ENCODE peak calls at places on chromosomes 6 and 20, in ten cellular contexts. W is heart left ventricle; Z is lower leg skin; A is cardiac muscle cell; J is ovary; F is GM20000; P is neural crest cell; D is HFFc6; L is heart right ventricle; I is activated CD8-positive, alpha-beta T cell treated with anti-CD3 and anti-CD28 coated beads for 36 hours. U is an unnamed sample.
A peak's percentile ranks its signal among the peaks of the same experiment; 100 is the strongest.

GRCh38 chr6:154606457-154606856 is 96.0 kb upstream of the CNKSR3 start:
- DNase-seq in J (no peak), A (no peak), L (no peak), P (no peak), F (peak; percentile 82), D (no peak), Z (no peak), I (peak; percentile 99), W (no peak), U (peak; percentile 81)

GRCh38 chr6:19818805-19819204 is 18.4 kb upstream of the ID4 start:
- DNase-seq in A (no peak), D (no peak), I (no peak), P (no peak), L (no peak), F (no peak), J (no peak), W (no peak), Z (no peak), U (no peak)

GRCh38 chr20:47740225-47741184 is 44.8 kb downstream of the SULF2 start:
- DNase-seq in L (peak; percentile 29), W (no peak), F (no peak), I (no peak), A (no peak), Z (peak; percentile 61), D (no peak), P (no peak), J (no peak), U (no peak)

GRCh38 chr6:18538315-18538714 is 151.2 kb downstream of the RNF144B start:
- DNase-seq in L (no peak), I (no peak), W (no peak), F (no peak), Z (no peak), J (no peak), D (no peak), A (no peak), P (no peak), U (no peak)

GRCh38 chr6:116572162-116572561 is 858 bp downstream of the RWDD1 start:
- DNase-seq in L (no peak), D (peak; percentile 13), Z (no peak), A (peak; percentile 63), W (no peak), P (no peak), F (peak; percentile 41), J (no peak), I (peak; percentile 26), U (peak; percentile 31)

GRCh38 chr6:33584700-33585402 is 4.8 kb upstream of the BAK1 start:
- DNase-seq in W (no peak), F (no peak), P (no peak), D (no peak), J (no peak), I (no peak), L (no peak), Z (no peak), A (no peak), U (no peak)

GRCh38 chr6:145428656-145429173 is 306.6 kb downstream of the EPM2A start:
- DNase-seq in P (no peak), F (no peak), I (no peak), D (no peak), J (no peak), A (peak; percentile 59), L (no peak), Z (no peak), W (no peak), U (no peak)

GRCh38 chr6:42795651-42796050 is 13.8 kb downstream of the BICRAL start:
- DNase-seq in I (no peak), A (no peak), L (no peak), W (no peak), P (no peak), Z (no peak), F (no peak), J (no peak), D (no peak), U (no peak)

GRCh38 chr20:13402171-13402760 is 181.2 kb downstream of the ISM1 start:
- DNase-seq in L (no peak), W (no peak), A (no peak), J (no peak), Z (no peak), F (no peak), D (no peak), P (no peak), I (no peak), U (no peak)

GRCh38 chr6:120604510-120604909 is 729.8 kb downstream of the TBC1D32 start:
- DNase-seq in A (peak; percentile 3), W (no peak), P (no peak), D (no peak), L (no peak), J (no peak), I (no peak), F (no peak), Z (no peak), U (no peak)

GRCh38 chr6:120608826-120609225 is 725.5 kb downstream of the TBC1D32 start:
- DNase-seq in D (no peak), I (no peak), Z (no peak), L (no peak), J (no peak), W (no peak), F (no peak), A (no peak), P (no peak), U (no peak)

GRCh38 chr6:120606743-120607142 is 727.5 kb downstream of the TBC1D32 start:
- DNase-seq in D (no peak), I (no peak), Z (no peak), W (no peak), L (no peak), J (no peak), A (no peak), F (no peak), P (no peak), U (no peak)
- TF ChIP-seq CTCF in D (no peak), I (no peak), Z (no peak), W (no peak), L (no peak), J (no peak), A (no peak), F (no peak), P (no peak), U (no peak)

GRCh38 chr20:62805365-62805710 is 703 bp downstream of the OGFR start:
- DNase-seq in A (peak; percentile 57), D (no peak), P (no peak), W (no peak), J (no peak), Z (no peak), L (no peak), I (peak; percentile 45), F (peak; percentile 75), U (no peak)
- TF ChIP-seq CTCF in A (no peak), D (no peak), P (no peak), W (no peak), J (no peak), Z (no peak), L (no peak), I (no peak), F (no peak), U (no peak)

GRCh38 chr6:28809947-28810654 is 113.7 kb downstream of the TRIM27 start:
- DNase-seq in W (no peak), F (no peak), Z (no peak), P (no peak), A (peak; percentile 59), L (no peak), D (no peak), I (no peak), J (no peak), U (no peak)
- TF ChIP-seq CTCF in W (no peak), F (no peak), Z (no peak), P (no peak), A (peak; percentile 13), L (no peak), D (no peak), I (no peak), J (no peak), U (no peak)

GRCh38 chr20:24993337-24994185 is 1.0 kb upstream of the APMAP start:
- DNase-seq in L (no peak), J (no peak), D (peak; percentile 56), P (no peak), F (no peak), I (no peak), A (no peak), W (no peak), Z (no peak), U (no peak)
- TF ChIP-seq CTCF in L (peak; percentile 51), J (peak; percentile 47), D (peak; percentile 65), P (no peak), F (no peak), I (no peak), A (peak; percentile 40), W (peak; percentile 51), Z (no peak), U (no peak)

GRCh38 chr6:79647756-79648155 is 16.6 kb downstream of the SH3BGRL2 start:
- DNase-seq in L (no peak), A (no peak), W (no peak), D (no peak), J (no peak), F (no peak), P (no peak), Z (no peak), I (no peak), U (no peak)

GRCh38 chr6:79650943-79651342 is 19.8 kb downstream of the SH3BGRL2 start:
- DNase-seq in F (no peak), Z (no peak), P (no peak), L (no peak), D (no peak), W (no peak), J (no peak), A (no peak), I (no peak), U (no peak)

GRCh38 chr6:79648315-79648714 is 17.2 kb downstream of the SH3BGRL2 start:
- DNase-seq in Z (no peak), P (no peak), A (no peak), F (no peak), D (no peak), W (no peak), I (no peak), L (no peak), J (no peak), U (no peak)

GRCh38 chr6:79649016-79649415 is 17.9 kb downstream of the SH3BGRL2 start:
- DNase-seq in F (no peak), L (no peak), I (no peak), J (no peak), D (no peak), Z (no peak), W (no peak), A (no peak), P (no peak), U (no peak)

DNA sequence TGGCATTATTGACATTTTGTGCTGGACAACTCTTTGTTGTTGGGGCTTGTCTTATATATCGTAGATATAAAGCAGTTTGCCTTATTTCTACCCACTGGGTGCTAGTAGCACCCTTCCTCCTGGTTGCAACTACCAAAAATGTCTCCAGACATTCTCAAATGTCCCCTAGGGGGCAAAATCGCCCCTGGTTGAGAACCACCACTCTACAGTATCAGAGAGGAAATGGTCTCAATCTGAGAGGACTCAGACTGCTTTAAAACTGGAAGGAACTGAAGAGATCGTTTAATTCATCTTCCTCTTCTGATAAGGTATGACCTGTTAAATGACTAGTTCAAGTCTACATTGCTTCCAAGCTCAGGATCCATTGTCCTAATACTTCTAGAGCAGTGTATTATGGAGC is 14.9 kb downstream of the SH3BGRL2 start:
- DNase-seq in L (no peak), P (no peak), J (no peak), W (no peak), Z (no peak), F (no peak), D (no peak), A (no peak), I (peak; percentile 39), U (no peak)
- TF ChIP-seq CTCF in L (peak; percentile 2), P (peak; percentile 34), J (no peak), W (no peak), Z (no peak), F (no peak), D (no peak), A (peak; percentile 6), I (no peak), U (no peak)